ENCODE peak calls at places on chromosomes 6 and 20, in four cellular contexts. C is HepG2, X is K562, I is GM12878. N is an unnamed sample.

GRCh38 chr6:110410534-110410933 is 4.8 kb downstream of the DDO start:
- DNase-seq in C (no peak), X (no peak), I (no peak), N (no peak)

GRCh38 chr6:80250391-80250997 is 144.0 kb downstream of the BCKDHB start:
- DNase-seq in C (no peak), X (peak), I (no peak), N (no peak)

GRCh38 chr6:40723967-40724366 is 136.8 kb upstream of the LRFN2 start:
- DNase-seq in C (no peak), X (no peak), I (no peak), N (peak)

GRCh38 chr6:43883698-43884659 is 114.0 kb downstream of the VEGFA start:
- DNase-seq in C (no peak), X (no peak), I (peak), N (no peak)

GRCh38 chr6:15088904-15089568 is 156.8 kb upstream of the JARID2 start:
- DNase-seq in C (no peak), X (peak), I (no peak), N (peak)

GRCh38 chr6:104229057-104229456 is 630.7 kb downstream of the HACE1 start:
- DNase-seq in C (no peak), X (no peak), I (no peak), N (no peak)

GRCh38 chr20:11108102-11108842 is 434.5 kb upstream of the JAG1 start:
- DNase-seq in C (no peak), X (no peak), I (no peak), N (no peak)

GRCh38 chr6:165218816-165219215 is 90.6 kb downstream of the C6orf118 start:
- DNase-seq in C (no peak), X (no peak), I (no peak), N (no peak)

GRCh38 chr6:111576302-111576701 is 29.4 kb downstream of the TRAF3IP2 start:
- DNase-seq in C (no peak), X (no peak), I (no peak), N (no peak)

GRCh38 chr20:23156842-23157423 is 70.8 kb upstream of the CD93 start:
- DNase-seq in C (no peak), X (no peak), I (no peak), N (no peak)

GRCh38 chr6:56516003-56516402 is 126.7 kb downstream of the DST start:
- DNase-seq in C (no peak), X (no peak), I (no peak), N (no peak)

GRCh38 chr20:39660251-39660650 is 698.1 kb downstream of the DHX35 start:
- DNase-seq in C (no peak), X (no peak), I (no peak), N (no peak)

GRCh38 chr6:38504996-38505395 is 134.7 kb downstream of the BTBD9 start:
- DNase-seq in C (no peak), X (no peak), I (no peak), N (no peak)

GRCh38 chr6:37074053-37074827 is 68.8 kb downstream of the FGD2 start:
- DNase-seq in C (no peak), X (no peak), I (no peak), N (no peak)

GRCh38 chr6:37069639-37070038 is 64.2 kb downstream of the FGD2 start:
- DNase-seq in C (no peak), X (no peak), I (no peak), N (no peak)

GRCh38 chr6:37077459-37078296 is 72.2 kb downstream of the FGD2 start:
- DNase-seq in C (no peak), X (no peak), I (no peak), N (peak)

GRCh38 chr6:37068523-37069270 is 63.2 kb downstream of the FGD2 start:
- DNase-seq in C (no peak), X (no peak), I (no peak), N (no peak)

GRCh38 chr6:37072526-37072925 is 67.1 kb downstream of the FGD2 start:
- DNase-seq in C (no peak), X (no peak), I (no peak), N (no peak)
- TF ChIP-seq FOXM1 in C (no peak), X (no peak), I (no peak), N (no peak)

GRCh38 chr6:72746276-72746675 is 124.4 kb downstream of the KCNQ5 start:
- DNase-seq in C (no peak), X (no peak), I (no peak), N (no peak)
- TF ChIP-seq MXI1 in C (no peak), X (no peak), I (no peak), N (no peak)

GRCh38 chr6:157066781-157067491 is 256.4 kb downstream of the TMEM242 start:
- DNase-seq in C (peak), X (no peak), I (no peak), N (no peak)

GRCh38 chr6:157072128-157072527 is 251.2 kb downstream of the TMEM242 start:
- DNase-seq in C (no peak), X (no peak), I (no peak), N (no peak)

GRCh38 chr6:157069585-157069984 is 253.7 kb downstream of the TMEM242 start:
- DNase-seq in C (no peak), X (no peak), I (no peak), N (no peak)

GRCh38 chr6:157070403-157071107 is 252.8 kb downstream of the TMEM242 start:
- DNase-seq in C (no peak), X (no peak), I (no peak), N (no peak)

GRCh38 chr6:157068691-157069228 is 254.6 kb downstream of the TMEM242 start:
- DNase-seq in C (no peak), X (no peak), I (peak), N (no peak)
- H3K27ac ChIP-seq in C (no peak), X (no peak), I (no peak), N (peak)

GRCh38 chr20:63052571-63053429 is 46.0 kb upstream of the BHLHE23 start:
- DNase-seq in C (no peak), X (peak), I (no peak), N (no peak)

GRCh38 chr20:63054695-63055240 is 48.0 kb upstream of the BHLHE23 start:
- DNase-seq in C (no peak), X (no peak), I (no peak), N (no peak)

GRCh38 chr20:63054103-63054474 is 47.3 kb upstream of the BHLHE23 start:
- DNase-seq in C (no peak), X (no peak), I (no peak), N (no peak)

GRCh38 chr20:63051911-63052310 is 45.1 kb upstream of the BHLHE23 start:
- DNase-seq in C (no peak), X (no peak), I (no peak), N (no peak)

DNA sequence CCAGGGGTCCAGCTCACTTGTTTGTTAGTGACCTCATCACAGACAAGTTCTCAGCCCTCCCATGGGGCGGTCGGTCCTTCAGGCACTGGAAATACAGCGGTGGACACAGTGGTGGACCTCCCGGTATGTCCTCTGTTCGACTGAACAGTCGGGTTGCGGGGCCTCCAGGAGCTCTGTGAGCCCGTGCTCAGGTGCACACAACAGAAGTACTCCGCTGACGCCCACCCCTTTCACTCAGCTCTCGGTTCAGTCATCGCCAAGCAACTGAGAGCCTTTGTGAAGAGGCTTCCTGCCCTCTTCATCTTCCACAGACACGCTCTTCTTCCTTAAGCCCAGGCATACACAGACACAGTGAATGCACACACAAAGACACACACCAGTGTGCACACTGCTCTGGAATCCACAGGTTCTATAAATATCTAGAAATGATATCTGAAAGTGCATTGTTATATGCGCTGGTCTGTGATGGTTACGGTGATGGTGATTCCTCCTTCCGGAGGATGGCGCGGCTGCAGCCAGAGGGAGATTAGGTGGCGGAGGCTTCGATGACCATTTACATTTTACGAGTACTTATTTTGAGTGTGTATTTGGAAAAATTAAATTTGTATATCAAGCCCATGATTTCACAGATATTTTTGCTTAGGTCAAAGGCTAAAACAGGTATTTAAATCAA is 46.8 kb upstream of the BHLHE23 start:
- DNase-seq in C (no peak), X (no peak), I (no peak), N (no peak)
- TF ChIP-seq FOXM1 in C (no peak), X (no peak), I (no peak), N (no peak)

GRCh38 chr6:25665455-25665854 is 13.4 kb downstream of the SCGN start:
- DNase-seq in C (no peak), X (no peak), I (no peak), N (no peak)

GRCh38 chr6:25660512-25660911 is 8.5 kb downstream of the SCGN start:
- DNase-seq in C (peak), X (peak), I (no peak), N (no peak)

GRCh38 chr6:25661129-25661779 is 9.2 kb downstream of the SCGN start:
- DNase-seq in C (peak), X (no peak), I (no peak), N (no peak)

GRCh38 chr6:25655746-25656145 is 3.7 kb downstream of the SCGN start:
- DNase-seq in C (no peak), X (no peak), I (no peak), N (no peak)

GRCh38 chr6:25659633-25660368 is 7.8 kb downstream of the SCGN start:
- DNase-seq in C (no peak), X (no peak), I (no peak), N (no peak)
- TF ChIP-seq MXI1 in C (no peak), X (no peak), I (no peak), N (no peak)

N was measured in SK-N-SH.